ENCODE peak calls at places on chromosomes 11 and 22, in four cellular contexts. E is K562, T is GM12891, Y is GM12878. D is an unnamed sample.

GRCh38 chr11:87180743-87181142 is 143.0 kb downstream of the TMEM135 start:
- DNase-seq in E (no peak), T (no peak), Y (no peak), D (no peak)

GRCh38 chr11:22415481-22415880 is 77.3 kb downstream of the SLC17A6 start:
- DNase-seq in E (no peak), T (no peak), Y (no peak), D (no peak)

GRCh38 chr11:47641585-47642098 is 717 bp downstream of the MTCH2 start:
- DNase-seq in E (no peak), T (no peak), Y (no peak), D (no peak)

GRCh38 chr11:62142043-62142375 is 18.2 kb downstream of the INCENP start:
- DNase-seq in E (no peak), T (no peak), Y (no peak), D (no peak)

GRCh38 chr22:44668190-44668885 is 33.7 kb upstream of the PRR5 start:
- DNase-seq in E (peak), T (no peak), Y (no peak), D (no peak)

GRCh38 chr11:3638513-3638912 is 3.3 kb downstream of the ART5 start:
- DNase-seq in E (no peak), T (no peak), Y (no peak), D (no peak)

GRCh38 chr11:15987044-15987443 is 369.3 kb downstream of the SOX6 start:
- DNase-seq in E (no peak), T (no peak), Y (no peak), D (no peak)

GRCh38 chr11:18010271-18010670 is 2.6 kb downstream of the SERGEF start:
- DNase-seq in E (no peak), T (no peak), Y (no peak), D (no peak)

GRCh38 chr11:113773092-113773415 is 438 bp downstream of the ZW10 start:
- DNase-seq in E (peak), T (no peak), Y (no peak), D (no peak)

GRCh38 chr11:60852639-60853468 is 2.9 kb downstream of the PTGDR2 start:
- DNase-seq in E (no peak), T (no peak), Y (no peak), D (no peak)

GRCh38 chr11:61968758-61969390 is 1.4 kb upstream of the FTH1 start:
- DNase-seq in E (no peak), T (no peak), Y (no peak), D (no peak)

GRCh38 chr11:71423181-71423790 is 24.9 kb downstream of the DHCR7 start:
- DNase-seq in E (no peak), T (no peak), Y (no peak), D (no peak)

GRCh38 chr11:86214710-86215109 is 29.8 kb upstream of the EED start:
- DNase-seq in E (no peak), T (no peak), Y (peak), D (no peak)

GRCh38 chr11:60265373-60266214 is 14.9 kb upstream of the MS4A4A start:
- DNase-seq in E (peak), T (no peak), Y (peak), D (peak)

GRCh38 chr11:125091877-125092664 is 19.4 kb downstream of the TMEM218 start:
- DNase-seq in E (no peak), T (no peak), Y (no peak), D (no peak)

GRCh38 chr22:19419464-19420178 is 11.9 kb downstream of the HIRA start:
- DNase-seq in E (peak), T (peak), Y (peak), D (peak)

GRCh38 chr11:117995472-117995871 is 9.3 kb downstream of the IL10RA start:
- DNase-seq in E (no peak), T (no peak), Y (no peak), D (no peak)

GRCh38 chr22:32864596-32864995 is 63.1 kb downstream of the TIMP3 start:
- DNase-seq in E (no peak), T (no peak), Y (no peak), D (no peak)

GRCh38 chr11:19087658-19088057 is 27.1 kb upstream of the MRGPRX2 start:
- DNase-seq in E (no peak), T (no peak), Y (no peak), D (no peak)

GRCh38 chr11:20873054-20873453 is 203.7 kb downstream of the NELL1 start:
- DNase-seq in E (peak), T (no peak), Y (no peak), D (peak)

GRCh38 chr11:72720806-72721205 is 31.4 kb downstream of the ARAP1 start:
- DNase-seq in E (no peak), T (no peak), Y (no peak), D (no peak)

GRCh38 chr11:116580828-116581227 is 192.0 kb downstream of the BUD13 start:
- DNase-seq in E (no peak), T (no peak), Y (no peak), D (no peak)

GRCh38 chr11:1082346-1082727 is 7.7 kb downstream of the MUC2 start:
- DNase-seq in E (no peak), T (no peak), Y (no peak), D (no peak)

GRCh38 chr11:2355000-2355644 is 22.0 kb upstream of the CD81 start:
- DNase-seq in E (no peak), T (no peak), Y (no peak), D (no peak)

GRCh38 chr11:119416606-119417580 is 6.1 kb downstream of the THY1 start:
- DNase-seq in E (no peak), T (no peak), Y (no peak), D (no peak)

GRCh38 chr11:110028904-110029303 is 64.3 kb upstream of the ZC3H12C start:
- DNase-seq in E (no peak), T (no peak), Y (peak), D (no peak)

GRCh38 chr11:110336054-110336453 is 39.6 kb upstream of the RDX start:
- DNase-seq in E (no peak), T (no peak), Y (no peak), D (no peak)

GRCh38 chr11:119942583-119943338 is 195.2 kb downstream of the TRIM29 start:
- DNase-seq in E (no peak), T (no peak), Y (no peak), D (no peak)

GRCh38 chr22:40922484-40923303 is 28.5 kb upstream of the RBX1 start:
- DNase-seq in E (peak), T (peak), Y (peak), D (peak)

GRCh38 chr11:27754035-27755017 is 54.1 kb upstream of the BDNF start:
- DNase-seq in E (no peak), T (no peak), Y (no peak), D (no peak)

GRCh38 chr11:129637473-129637872 is 178.2 kb upstream of the TMEM45B start:
- DNase-seq in E (no peak), T (no peak), Y (no peak), D (no peak)

GRCh38 chr22:32270641-32271369 is 15.7 kb upstream of the SLC5A4 start:
- DNase-seq in E (no peak), T (no peak), Y (no peak), D (no peak)

GRCh38 chr22:23182289-23183106 is 2.2 kb downstream of the BCR start:
- DNase-seq in E (peak), T (no peak), Y (peak), D (no peak)

GRCh38 chr11:95585071-95585751 is 204.4 kb downstream of the FAM76B start:
- DNase-seq in E (no peak), T (no peak), Y (no peak), D (no peak)
- TF ChIP-seq SPI1 in E (no peak), T (no peak), Y (no peak), D (no peak)

GRCh38 chr11:108966206-108966605 is 301.3 kb downstream of the DDX10 start:
- DNase-seq in E (no peak), T (no peak), Y (no peak), D (no peak)
- TF ChIP-seq SPI1 in E (no peak), T (no peak), Y (no peak), D (no peak)

GRCh38 chr22:47134222-47134621 is 371.8 kb downstream of the TBC1D22A start:
- DNase-seq in E (no peak), T (no peak), Y (no peak), D (no peak)

GRCh38 chr22:47131611-47132427 is 369.4 kb downstream of the TBC1D22A start:
- DNase-seq in E (no peak), T (no peak), Y (no peak), D (no peak)

GRCh38 chr22:47135338-47135737 is 372.9 kb downstream of the TBC1D22A start:
- DNase-seq in E (no peak), T (no peak), Y (no peak), D (no peak)

GRCh38 chr22:47132428-47132825 is 370.0 kb downstream of the TBC1D22A start:
- DNase-seq in E (no peak), T (no peak), Y (no peak), D (no peak)

GRCh38 chr22:47133263-47133662 is 370.8 kb downstream of the TBC1D22A start:
- DNase-seq in E (no peak), T (no peak), Y (no peak), D (no peak)
- TF ChIP-seq SPI1 in E (no peak), T (no peak), Y (no peak), D (no peak)

DNA sequence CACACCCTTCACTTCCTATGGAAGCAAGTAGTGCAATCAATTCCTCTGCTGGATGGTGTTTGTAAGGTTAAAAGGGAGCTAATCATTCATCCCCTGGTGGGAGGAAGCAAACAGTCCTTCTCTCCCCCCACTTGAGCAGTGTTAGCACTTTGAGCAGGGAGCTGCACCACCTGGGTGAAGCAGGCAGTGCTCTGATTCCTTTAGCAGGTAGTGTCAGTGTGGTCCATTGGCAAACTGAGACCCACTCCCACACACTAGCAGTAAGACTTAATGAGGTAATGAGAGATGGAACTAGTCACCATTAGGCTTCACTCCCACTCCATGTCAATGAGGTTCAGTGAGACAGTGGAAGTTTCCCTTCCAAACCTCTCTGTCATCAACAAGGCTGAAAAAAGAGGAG is 1699.6 kb upstream of the RAG2 start:
- DNase-seq in E (no peak), T (no peak), Y (no peak), D (no peak)
- TF ChIP-seq SPI1 in E (no peak), T (no peak), Y (no peak), D (no peak)

DNA sequence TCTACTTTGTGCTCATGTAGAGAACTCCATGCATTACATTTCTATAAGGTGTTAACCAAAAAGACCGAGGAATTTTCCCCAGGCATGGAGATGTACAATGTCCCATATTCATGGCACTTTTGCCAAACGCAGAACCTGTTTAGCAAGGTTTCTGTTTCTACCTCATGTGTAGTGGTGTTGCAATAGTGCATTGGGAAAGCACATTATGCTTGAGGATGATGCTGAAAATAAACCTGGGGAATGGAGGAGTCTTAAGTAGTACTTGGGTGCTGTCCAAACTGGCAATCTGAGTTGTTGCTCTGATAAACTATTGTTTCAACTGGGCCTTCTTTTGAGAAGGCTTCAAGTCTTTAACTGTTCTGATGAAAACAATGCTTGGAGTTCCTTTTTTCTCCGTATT is 11.5 kb upstream of the MUC15 start:
- DNase-seq in E (no peak), T (no peak), Y (no peak), D (peak)
- TF ChIP-seq SPI1 in E (no peak), T (no peak), Y (no peak), D (no peak)

DNA sequence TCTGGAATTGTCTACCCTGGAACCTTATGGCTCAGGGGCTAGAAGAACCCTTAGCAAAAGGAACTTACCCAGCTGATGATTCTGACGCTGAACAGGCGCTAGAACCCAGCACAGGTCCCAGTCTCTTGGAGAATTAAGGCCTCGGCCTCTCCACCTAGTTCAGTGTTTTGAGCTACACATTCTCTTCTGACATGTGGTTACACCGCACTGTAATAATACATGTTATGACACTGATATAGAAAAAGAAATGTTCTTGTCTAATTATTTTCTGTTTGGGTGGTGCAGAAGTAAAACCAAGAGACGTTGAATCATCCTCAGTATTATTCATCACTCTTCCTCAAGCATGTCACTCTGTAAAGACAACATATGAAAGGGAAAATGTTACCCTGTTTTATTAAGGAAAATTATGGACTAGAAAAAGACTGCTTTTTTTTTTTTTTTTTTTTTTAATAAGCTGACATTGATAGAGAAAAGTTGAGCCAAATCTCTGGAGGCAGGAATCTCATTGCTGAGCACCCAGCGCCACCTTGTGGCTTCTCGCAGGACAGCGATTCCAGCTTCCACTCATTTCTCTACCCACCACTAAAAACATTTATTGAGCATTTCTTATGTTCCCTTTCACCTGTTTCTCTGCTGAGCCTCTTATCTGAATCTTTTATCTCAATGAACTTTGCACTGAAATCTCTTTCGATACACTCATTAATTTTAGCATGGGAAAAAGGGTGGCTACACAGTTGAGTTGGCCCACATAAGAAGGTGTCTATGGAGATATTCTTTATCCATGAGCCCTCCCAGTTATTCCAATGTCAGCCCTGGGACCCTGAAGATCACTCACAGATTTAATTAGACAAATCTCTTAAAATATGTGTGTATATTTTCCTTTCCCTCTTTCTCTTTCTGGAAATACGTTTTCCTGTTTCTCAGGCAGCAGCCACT is 12.6 kb upstream of the APLNR start:
- DNase-seq in E (peak), T (no peak), Y (no peak), D (peak)
- TF ChIP-seq SPI1 in E (no peak), T (no peak), Y (no peak), D (no peak)

GRCh38 chr11:77174559-77174958 is 46.5 kb downstream of the MYO7A start:
- DNase-seq in E (no peak), T (no peak), Y (no peak), D (no peak)
- TF ChIP-seq SPI1 in E (no peak), T (no peak), Y (no peak), D (no peak)

GRCh38 chr22:50245214-50246072 is 620 bp upstream of the TUBGCP6 start:
- DNase-seq in E (no peak), T (no peak), Y (no peak), D (no peak)
- TF ChIP-seq SPI1 in E (no peak), T (no peak), Y (no peak), D (no peak)

GRCh38 chr11:6404341-6405038 is 14.2 kb downstream of the SMPD1 start:
- DNase-seq in E (no peak), T (no peak), Y (no peak), D (no peak)

GRCh38 chr11:6406370-6406769 is 12.5 kb downstream of the APBB1 start:
- DNase-seq in E (no peak), T (no peak), Y (no peak), D (no peak)

GRCh38 chr11:6403539-6403938 is 13.3 kb downstream of the SMPD1 start:
- DNase-seq in E (no peak), T (no peak), Y (no peak), D (no peak)

GRCh38 chr11:6405837-6406236 is 13.1 kb downstream of the APBB1 start:
- DNase-seq in E (no peak), T (no peak), Y (no peak), D (no peak)

DNA sequence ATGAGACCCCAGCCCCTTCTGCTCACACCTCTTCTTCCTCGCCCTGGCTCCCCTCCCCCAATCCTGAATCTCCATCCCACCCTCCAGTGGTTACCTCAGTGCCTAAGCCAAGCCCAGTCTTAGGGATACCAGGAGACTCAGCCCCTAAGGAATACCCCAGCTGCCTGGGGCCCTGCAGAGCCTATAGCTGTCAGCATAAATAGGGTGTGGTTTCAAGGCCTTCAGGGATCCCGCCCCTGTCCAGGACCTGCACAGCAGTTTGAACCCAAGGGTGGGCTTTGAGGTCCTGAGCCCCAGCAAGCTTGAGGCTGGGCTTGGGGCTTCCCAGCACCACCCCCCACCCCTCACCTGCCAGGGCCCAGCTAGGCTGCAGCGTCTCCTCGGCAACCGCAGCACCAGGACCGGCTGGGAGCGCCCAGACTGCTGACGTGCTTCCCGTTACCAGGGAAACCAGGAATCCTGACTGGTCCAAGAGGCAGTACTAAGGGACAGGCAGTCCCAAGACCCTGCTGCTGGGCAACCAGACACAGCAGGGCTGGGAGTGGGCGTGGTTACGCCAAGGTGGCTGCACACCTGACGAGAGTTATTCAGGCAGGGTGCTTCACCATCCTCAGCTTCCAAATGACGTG is 13.7 kb downstream of the APBB1 start:
- DNase-seq in E (no peak), T (no peak), Y (no peak), D (no peak)
- TF ChIP-seq SPI1 in E (no peak), T (no peak), Y (no peak), D (no peak)

GRCh38 chr11:75896843-75897419 is 81.9 kb downstream of the UVRAG start:
- DNase-seq in E (peak), T (no peak), Y (no peak), D (no peak)
- TF ChIP-seq SPI1 in E (no peak), T (no peak), Y (no peak), D (no peak)

D was measured in HL-60.